ENCODE peak calls at places on chromosomes 4 and X, in eight cellular contexts. W is lower lobe of right lung; P is SW 1271; Q is BE2C; E is GM04504; S is activated CD8-positive, alpha-beta memory T cell treated with anti-CD3 and anti-CD28 coated beads for 4 hours; T is GM23338; N is ureter. X is an unnamed sample.
A peak's percentile ranks its signal among the peaks of the same experiment; 100 is the strongest.

GRCh38 chr4:60923075-60923474 is 277.1 kb upstream of the ADGRL3 start:
- DNase-seq in W (no peak), P (no peak), Q (no peak), E (no peak), S (no peak), T (peak; percentile 12), N (no peak), X (no peak)

GRCh38 chrX:119266364-119266995 is 30.4 kb downstream of the PGRMC1 start:
- DNase-seq in W (no peak), P (no peak), Q (peak; percentile 8), E (no peak), S (no peak), T (peak; percentile 35), N (no peak), X (no peak)

GRCh38 chr4:24137963-24138601 is 248.2 kb upstream of the PPARGC1A start:
- DNase-seq in W (no peak), P (no peak), Q (no peak), E (no peak), S (no peak), T (no peak), N (no peak), X (no peak)

GRCh38 chr4:141220271-141220654 is 432 bp upstream of the ZNF330 start:
- DNase-seq in W (no peak), P (no peak), Q (no peak), E (no peak), S (no peak), T (peak; percentile 38), N (no peak), X (no peak)

GRCh38 chr4:149795256-149795655 is 20.4 kb downstream of the IQCM start:
- DNase-seq in W (no peak), P (no peak), Q (no peak), E (no peak), S (no peak), T (no peak), N (no peak), X (no peak)

GRCh38 chr4:137677851-137678250 is 145.6 kb upstream of the PCDH18 start:
- DNase-seq in W (no peak), P (no peak), Q (no peak), E (peak; percentile 63), S (no peak), T (no peak), N (no peak), X (no peak)

GRCh38 chrX:10795721-10796120 is 175.3 kb upstream of the MID1 start:
- DNase-seq in W (no peak), P (no peak), Q (no peak), E (peak; percentile 10), S (no peak), T (no peak), N (no peak), X (no peak)

GRCh38 chrX:150084474-150085229 is 146.4 kb upstream of the EOLA2 start:
- DNase-seq in W (no peak), P (peak; percentile 8), Q (no peak), E (no peak), S (no peak), T (no peak), N (no peak), X (no peak)

GRCh38 chrX:17442898-17443297 is 67.9 kb downstream of the NHS start:
- DNase-seq in W (no peak), P (no peak), Q (no peak), E (no peak), S (no peak), T (no peak), N (no peak), X (no peak)

GRCh38 chr4:77613267-77613666 is 7.6 kb downstream of the CXCL13 start:
- DNase-seq in W (no peak), P (no peak), Q (peak; percentile 18), E (no peak), S (no peak), T (no peak), N (no peak), X (no peak)

GRCh38 chr4:128846063-128846462 is 36.6 kb downstream of the JADE1 start:
- DNase-seq in W (no peak), P (no peak), Q (no peak), E (no peak), S (no peak), T (no peak), N (no peak), X (no peak)

GRCh38 chr4:61923179-61923578 is 723.1 kb downstream of the ADGRL3 start:
- DNase-seq in W (no peak), P (no peak), Q (no peak), E (no peak), S (no peak), T (no peak), N (no peak), X (no peak)

GRCh38 chr4:109078724-109079123 is 223.7 kb downstream of the COL25A1 start:
- DNase-seq in W (no peak), P (no peak), Q (no peak), E (peak; percentile 26), S (no peak), T (no peak), N (no peak), X (no peak)

GRCh38 chr4:1330761-1331590 is 16.0 kb upstream of the UVSSA start:
- DNase-seq in W (no peak), P (no peak), Q (no peak), E (no peak), S (peak; percentile 43), T (no peak), N (no peak), X (no peak)

GRCh38 chr4:172709376-172709775 is 459.2 kb upstream of the GALNT7 start:
- DNase-seq in W (no peak), P (no peak), Q (no peak), E (no peak), S (no peak), T (peak; percentile 33), N (no peak), X (no peak)

GRCh38 chr4:8373270-8373972 is 67.1 kb downstream of the ACOX3 start:
- DNase-seq in W (peak; percentile 39), P (no peak), Q (no peak), E (no peak), S (no peak), T (no peak), N (no peak), X (no peak)

GRCh38 chrX:45760187-45760742 is 559.6 kb upstream of the DIPK2B start:
- DNase-seq in W (no peak), P (no peak), Q (no peak), E (no peak), S (no peak), T (no peak), N (no peak), X (no peak)

X was measured in progenitor cell of endocrine pancreas.